ENCODE peak calls at places on chromosomes 3 and 15, in four cellular contexts. Y is SK-N-SH, D is HCT116, F is HepG2. R is an unnamed sample.

GRCh38 chr15:40984963-40985362 is 31.7 kb downstream of the CHAC1 start:
- DNase-seq in D (no peak), F (no peak), Y (no peak), R (no peak)

GRCh38 chr15:80456517-80457497 is 52.6 kb downstream of the ARNT2 start:
- DNase-seq in F (no peak), Y (no peak), D (no peak), R (no peak)

GRCh38 chr3:160169139-160169830 is 55.9 kb upstream of the C3orf80 start:
- DNase-seq in Y (no peak), D (no peak), F (no peak), R (peak; percentile 22)

GRCh38 chr3:25944328-25944727 is 154.4 kb downstream of the OXSM start:
- DNase-seq in F (no peak), D (no peak), Y (no peak), R (no peak)

GRCh38 chr15:69607101-69607500 is 154.5 kb downstream of the RPLP1 start:
- DNase-seq in Y (no peak), F (no peak), D (no peak), R (no peak)

GRCh38 chr3:171315101-171315500 is 145.1 kb downstream of the TNIK start:
- DNase-seq in Y (no peak), F (no peak), D (no peak), R (no peak)

GRCh38 chr3:60456180-60456579 is 795.1 kb downstream of the FHIT start:
- DNase-seq in F (no peak), D (no peak), Y (no peak), R (no peak)

GRCh38 chr3:197539651-197540051 is 16.1 kb downstream of the BDH1 start:
- DNase-seq in F (no peak), D (peak; percentile 63), Y (no peak), R (no peak)

GRCh38 chr3:182739619-182740018 is 53.7 kb upstream of the ATP11B start:
- DNase-seq in F (no peak), D (no peak), Y (no peak), R (peak; percentile 78)

GRCh38 chr3:149020196-149020838 is 29.0 kb downstream of the GYG1 start:
- DNase-seq in Y (no peak), D (no peak), F (no peak), R (no peak)

GRCh38 chr3:49357466-49358216 is 512 bp downstream of the GPX1 start:
- DNase-seq in D (no peak), Y (peak; percentile 61), F (no peak), R (no peak)

GRCh38 chr3:107861904-107862303 is 228.9 kb downstream of the CD47 start:
- DNase-seq in D (no peak), F (no peak), Y (no peak), R (no peak)

GRCh38 chr3:154970796-154971195 is 109.3 kb upstream of the MME start:
- DNase-seq in F (no peak), D (no peak), Y (no peak), R (no peak)

GRCh38 chr3:46369675-46370132 is 1.0 kb upstream of the CCR5 start:
- DNase-seq in F (no peak), D (no peak), Y (no peak), R (no peak)

GRCh38 chr15:85878866-85879265 is 84.1 kb upstream of the KLHL25 start:
- DNase-seq in F (no peak), D (no peak), Y (no peak), R (no peak)

GRCh38 chr15:39430389-39430788 is 150.5 kb upstream of the THBS1 start:
- DNase-seq in F (no peak), Y (no peak), D (no peak), R (no peak)

GRCh38 chr15:90031231-90031791 is 30.2 kb downstream of the ZNF710 start:
- DNase-seq in Y (no peak), F (no peak), D (no peak), R (no peak)

GRCh38 chr3:50657407-50657806 is 17.3 kb upstream of the DOCK3 start:
- DNase-seq in F (no peak), Y (no peak), D (no peak), R (no peak)
- TF ChIP-seq ELF1 in F (no peak), Y (no peak), D (no peak), R (no peak)

GRCh38 chr3:69388241-69388640 is 2.4 kb upstream of the FRMD4B start:
- DNase-seq in D (no peak), Y (no peak), F (no peak), R (no peak)

GRCh38 chr3:69384379-69384778 is 1.5 kb downstream of the FRMD4B start:
- DNase-seq in D (no peak), Y (no peak), F (no peak), R (no peak)

GRCh38 chr3:69385033-69385722 is 710 bp downstream of the FRMD4B start:
- DNase-seq in Y (no peak), D (no peak), F (no peak), R (no peak)

GRCh38 chr3:69385723-69386483 is at the start of gene FRMD4B:
- DNase-seq in F (peak; percentile 3), Y (peak; percentile 87), D (no peak), R (no peak)

GRCh38 chr3:69386535-69387385 is 872 bp upstream of the FRMD4B start:
- DNase-seq in D (no peak), F (no peak), Y (no peak), R (no peak)
- TF ChIP-seq ELF1 in D (no peak), F (no peak), Y (no peak), R (no peak)

GRCh38 chr15:31306426-31307269 is 20.0 kb upstream of the KLF13 start:
- DNase-seq in F (no peak), D (no peak), Y (no peak), R (no peak)

GRCh38 chr15:31308185-31308639 is 18.4 kb upstream of the KLF13 start:
- DNase-seq in F (no peak), Y (no peak), D (no peak), R (no peak)

GRCh38 chr15:31306036-31306425 is 20.6 kb upstream of the KLF13 start:
- DNase-seq in D (no peak), F (no peak), Y (peak; percentile 70), R (no peak)

GRCh38 chr15:31305375-31305774 is 21.3 kb upstream of the KLF13 start:
- DNase-seq in F (no peak), D (no peak), Y (no peak), R (no peak)

GRCh38 chr15:31307270-31308184 is 19.1 kb upstream of the KLF13 start:
- DNase-seq in D (no peak), F (no peak), Y (no peak), R (no peak)
- TF ChIP-seq ELF1 in D (no peak), F (no peak), Y (no peak), R (no peak)

DNA sequence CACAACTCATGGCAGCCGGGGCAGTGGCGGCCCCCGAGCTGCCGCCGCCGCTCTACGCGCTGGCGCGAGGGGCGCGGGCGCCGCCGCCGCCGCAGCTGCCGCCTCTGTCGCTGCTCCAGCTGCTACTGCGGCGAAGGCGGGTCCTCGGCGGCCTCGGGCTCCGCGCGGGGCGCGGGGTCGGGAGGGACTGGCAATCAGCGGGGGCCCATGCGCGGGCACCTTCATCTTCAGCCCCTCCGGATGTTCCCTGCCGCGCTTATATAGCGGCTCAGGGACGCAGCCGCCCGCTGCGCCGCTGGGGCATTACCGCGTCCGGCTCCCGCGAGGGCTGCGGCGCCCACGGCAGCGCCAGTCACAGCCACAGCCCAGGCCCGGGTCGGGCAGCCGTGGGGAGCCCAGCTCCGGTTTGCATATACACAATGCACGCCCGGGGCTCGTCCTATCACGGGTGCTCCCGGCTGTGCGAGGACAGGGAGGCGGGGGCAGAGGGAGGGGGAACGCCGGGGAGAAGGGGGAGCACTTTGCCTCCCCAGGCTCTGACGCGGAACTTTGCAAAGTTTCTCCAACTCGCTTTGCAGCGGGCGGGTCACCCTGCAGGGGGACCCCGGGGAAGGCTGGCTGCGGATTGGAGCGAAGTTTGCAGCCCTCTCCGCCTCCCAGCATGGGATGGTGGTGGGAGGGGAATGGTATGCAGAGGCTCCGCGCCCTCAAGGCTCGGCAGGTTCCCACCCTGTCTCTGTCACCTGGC is at the start of gene VGLL3:
- DNase-seq in Y (peak; percentile 42), D (no peak), F (no peak), R (no peak)
- TF ChIP-seq ELF1 in Y (no peak), D (no peak), F (no peak), R (no peak)

GRCh38 chr15:35005933-35006332 is 17.8 kb upstream of the ZNF770 start:
- DNase-seq in Y (no peak), D (no peak), F (no peak), R (no peak)
- TF ChIP-seq ELF1 in Y (no peak), D (no peak), F (no peak), R (no peak)

DNA sequence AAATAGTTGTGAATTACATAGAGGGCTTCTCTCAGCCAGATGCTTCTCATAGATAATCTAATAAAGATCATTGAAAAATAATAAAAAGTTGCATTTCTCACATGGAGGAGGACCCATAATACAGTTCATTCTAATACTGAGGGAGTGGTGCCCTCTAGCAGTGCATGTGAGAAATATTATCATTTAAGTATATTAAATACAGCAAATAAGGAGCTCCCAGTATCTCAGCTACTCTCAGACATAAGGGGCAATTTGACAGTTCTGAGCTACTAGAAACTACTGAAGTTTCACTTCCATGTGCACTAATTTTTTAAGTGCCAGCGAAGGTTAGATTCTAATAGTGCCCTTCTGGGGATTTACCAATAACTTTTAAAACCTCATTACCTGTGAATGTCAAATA is 188.3 kb downstream of the IL5RA start:
- DNase-seq in F (peak; percentile 5), D (no peak), Y (peak; percentile 66), R (no peak)
- TF ChIP-seq ELF1 in F (no peak), D (no peak), Y (no peak), R (no peak)